ENCODE peak calls at places on chromosomes 12 and 14, in six cellular contexts. A, F, N, X, Q and T are unnamed samples.

GRCh38 chr12:114902665-114903393 is 218.9 kb upstream of the TBX3 start:
- DNase-seq in X (no peak), N (no peak), Q (no peak), F (peak; percentile 84), A (no peak), T (peak; percentile 80)

GRCh38 chr12:82314406-82314892 is 43.7 kb downstream of the CCDC59 start:
- DNase-seq in Q (no peak), F (no peak), N (no peak), X (peak; percentile 62), A (no peak), T (no peak)

GRCh38 chr12:132014915-132015280 is 65.2 kb downstream of the EP400 start:
- DNase-seq in A (no peak), N (no peak), F (no peak), X (no peak), Q (peak; percentile 46), T (no peak)

GRCh38 chr14:74571901-74572828 is 39.9 kb downstream of the LTBP2 start:
- DNase-seq in Q (no peak), A (no peak), F (peak; percentile 98), N (peak; percentile 58), X (no peak), T (peak; percentile 98)

GRCh38 chr12:89470741-89471504 is 53.7 kb downstream of the GALNT4 start:
- DNase-seq in Q (no peak), A (no peak), F (peak; percentile 77), N (no peak), X (no peak), T (no peak)

GRCh38 chr14:52222901-52223300 is 44.6 kb upstream of the PTGDR start:
- DNase-seq in X (no peak), Q (no peak), A (no peak), N (no peak), F (no peak), T (no peak)

GRCh38 chr14:105269405-105269804 is 21.1 kb downstream of the BTBD6 start:
- DNase-seq in A (no peak), X (no peak), Q (no peak), N (no peak), F (no peak), T (no peak)

GRCh38 chr12:111451649-111452129 is 46.0 kb downstream of the SH2B3 start:
- DNase-seq in F (peak; percentile 69), N (no peak), Q (peak; percentile 70), A (no peak), X (no peak), T (no peak)

GRCh38 chr12:105922670-105923102 is 216.1 kb downstream of the NUAK1 start:
- DNase-seq in Q (no peak), F (peak; percentile 73), X (no peak), N (no peak), A (no peak), T (peak; percentile 58)

GRCh38 chr14:90505531-90505930 is 108.7 kb downstream of the CALM1 start:
- DNase-seq in A (no peak), X (no peak), N (no peak), F (no peak), Q (peak; percentile 61), T (no peak)

GRCh38 chr12:124842800-124843510 is 20.7 kb downstream of the SCARB1 start:
- DNase-seq in A (no peak), Q (no peak), F (no peak), N (no peak), X (no peak), T (no peak)

GRCh38 chr14:55426881-55427280 is 13.5 kb downstream of the TBPL2 start:
- DNase-seq in N (no peak), Q (no peak), F (no peak), X (no peak), A (no peak), T (no peak)

GRCh38 chr12:102962532-102962931 is 5.1 kb downstream of the ASCL1 start:
- DNase-seq in N (no peak), X (no peak), A (no peak), Q (peak; percentile 36), F (no peak), T (no peak)

GRCh38 chr14:58663494-58664111 is 25.8 kb downstream of the DACT1 start:
- DNase-seq in Q (no peak), X (no peak), N (no peak), F (peak; percentile 57), A (peak; percentile 65), T (peak; percentile 82)

GRCh38 chr14:55505846-55506245 is 65.4 kb upstream of the TBPL2 start:
- DNase-seq in X (no peak), Q (no peak), F (no peak), N (no peak), A (no peak), T (no peak)

GRCh38 chr14:100538566-100539318 is 48.5 kb downstream of the BEGAIN start:
- DNase-seq in Q (peak; percentile 54), A (no peak), N (no peak), X (peak; percentile 41), F (no peak), T (no peak)

GRCh38 chr14:39097159-39097558 is 5.9 kb downstream of the SEC23A start:
- DNase-seq in Q (peak; percentile 25), A (no peak), X (no peak), N (no peak), F (no peak), T (no peak)

GRCh38 chr14:99676657-99677056 is 7.4 kb upstream of the CYP46A1 start:
- DNase-seq in X (no peak), F (no peak), Q (no peak), N (no peak), A (no peak), T (no peak)

GRCh38 chr12:6183689-6184441 is 16.3 kb upstream of the CD9 start:
- DNase-seq in X (no peak), A (no peak), F (peak; percentile 76), Q (no peak), N (no peak), T (no peak)

GRCh38 chr12:124352839-124353238 is 57.9 kb downstream of the RFLNA start:
- DNase-seq in Q (no peak), N (peak; percentile 59), X (peak; percentile 86), A (no peak), F (peak; percentile 10), T (no peak)

GRCh38 chr12:44696542-44696941 is 179.6 kb downstream of the NELL2 start:
- DNase-seq in N (no peak), X (no peak), Q (no peak), F (no peak), A (peak; percentile 16), T (no peak)

GRCh38 chr12:3199551-3200031 is 122.4 kb downstream of the TSPAN9 start:
- DNase-seq in A (no peak), Q (peak; percentile 88), F (peak; percentile 52), N (no peak), X (no peak), T (no peak)

GRCh38 chr14:88044782-88045446 is 40.0 kb downstream of the GPR65 start:
- DNase-seq in F (no peak), X (no peak), Q (no peak), N (no peak), A (no peak), T (no peak)

GRCh38 chr14:61925043-61925442 is 162.8 kb downstream of the SNAPC1 start:
- DNase-seq in A (no peak), F (peak; percentile 36), X (no peak), Q (no peak), N (no peak), T (no peak)

GRCh38 chr14:74964787-74965769 is 9.7 kb upstream of the PGF start:
- DNase-seq in N (no peak), Q (no peak), F (peak; percentile 11), A (no peak), X (no peak), T (no peak)

GRCh38 chr14:76919811-76920571 is 93.8 kb downstream of the LRRC74A start:
- DNase-seq in F (peak; percentile 91), N (no peak), A (no peak), X (no peak), Q (peak; percentile 67), T (peak; percentile 72)

GRCh38 chr12:80825506-80825905 is 108.8 kb downstream of the MYF5 start:
- DNase-seq in A (no peak), Q (no peak), N (no peak), X (no peak), F (no peak), T (no peak)

GRCh38 chr12:96514328-96514727 is 25.0 kb downstream of the CFAP54 start:
- DNase-seq in N (no peak), Q (no peak), A (no peak), X (no peak), F (peak; percentile 67), T (no peak)

GRCh38 chr12:88272456-88272855 is 130.3 kb downstream of the TMTC3 start:
- DNase-seq in Q (no peak), A (no peak), X (no peak), N (no peak), F (no peak), T (no peak)
- H3K4me3 ChIP-seq in Q (no peak overlapping the region), A (no peak overlapping the region), X (no peak overlapping the region), N (no peak overlapping the region), F (no peak overlapping the region), T (no peak overlapping the region)

DNA sequence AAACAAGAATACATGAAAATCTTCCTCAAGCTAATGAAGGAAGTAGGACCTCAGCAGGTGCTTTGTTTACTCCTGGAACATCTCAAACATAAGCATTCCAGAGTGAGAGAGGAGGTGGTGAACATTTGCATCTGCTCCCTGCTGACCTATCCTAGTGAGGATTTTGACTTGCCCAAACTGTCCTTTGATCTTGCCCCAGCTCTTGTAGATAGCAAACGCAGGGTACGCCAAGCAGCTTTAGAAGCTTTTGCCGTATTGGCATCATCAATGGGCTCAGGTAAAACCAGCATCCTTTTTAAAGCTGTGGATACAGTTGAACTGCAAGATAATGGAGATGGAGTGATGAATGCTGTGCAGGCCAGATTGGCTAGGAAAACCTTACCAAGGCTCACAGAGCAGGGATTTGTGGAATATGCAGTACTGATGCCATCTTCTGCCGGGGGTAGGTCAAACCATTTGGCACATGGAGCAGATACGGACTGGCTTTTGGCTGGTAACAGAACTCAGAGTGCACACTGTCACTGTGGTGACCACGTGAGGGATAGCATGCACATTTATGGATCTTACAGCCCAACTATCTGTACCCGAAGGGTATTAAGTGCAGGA is 1.9 kb downstream of the TOGARAM1 start:
- DNase-seq in F (peak; percentile 21), Q (no peak), A (no peak), X (no peak), N (no peak), T (no peak)
- H3K4me3 ChIP-seq in F (peak overlapping the region; percentile 97), Q (peak overlapping the region; percentile 82), A (peak overlapping the region; percentile 27), X (peak overlapping the region; percentile 91), N (peak overlapping the region; percentile 75), T (peak overlapping the region; percentile 71)

GRCh38 chr12:31326689-31327659 is 1.0 kb upstream of the SINHCAF start:
- DNase-seq in X (no peak), N (peak; percentile 12), A (no peak), F (peak; percentile 43), Q (no peak), T (no peak)
- H3K4me3 ChIP-seq in X (peak overlapping the region; percentile 94), N (peak overlapping the region; percentile 96), A (peak overlapping the region; percentile 49), F (peak overlapping the region; percentile 79), Q (peak overlapping the region; percentile 55), T (peak overlapping the region; percentile 93)

GRCh38 chr12:67804168-67804567 is 155.6 kb downstream of the DYRK2 start:
- DNase-seq in N (no peak), Q (no peak), A (no peak), F (no peak), X (no peak), T (no peak)

GRCh38 chr12:67811437-67812361 is 163.2 kb downstream of the DYRK2 start:
- DNase-seq in F (peak; percentile 66), A (no peak), Q (no peak), N (no peak), X (no peak), T (peak; percentile 43)

GRCh38 chr12:67810166-67810565 is 161.6 kb downstream of the DYRK2 start:
- DNase-seq in Q (no peak), N (no peak), X (no peak), F (no peak), A (no peak), T (no peak)

GRCh38 chr12:67803450-67804034 is 155.0 kb downstream of the DYRK2 start:
- DNase-seq in X (no peak), Q (no peak), A (no peak), N (no peak), F (no peak), T (no peak)

GRCh38 chr12:67807808-67808207 is 159.3 kb downstream of the DYRK2 start:
- DNase-seq in X (no peak), A (no peak), F (peak; percentile 11), N (no peak), Q (no peak), T (peak; percentile 26)
- H3K4me3 ChIP-seq in X (no peak overlapping the region), A (no peak overlapping the region), F (no peak overlapping the region), N (no peak overlapping the region), Q (no peak overlapping the region), T (no peak overlapping the region)